ENCODE peak calls at places on chromosome 3, in four cellular contexts. Q, I, S and K are unnamed samples. For H3K4me1 and H3K27me3, the result is how much of the 10 kb centered on the place peaks cover.

GRCh38 chr3:197687570-197687969 is 49.1 kb downstream of the RUBCN start:
- DNase-seq in Q (no peak), I (no peak), S (no peak), K (no peak)

GRCh38 chr3:194871143-194871863 is 185.6 kb downstream of the FAM43A start:
- DNase-seq in Q (peak), I (no peak), S (peak), K (peak)

GRCh38 chr3:162978136-162978535 is 1481.5 kb downstream of the OTOL1 start:
- DNase-seq in Q (no peak), I (no peak), S (no peak), K (no peak)

GRCh38 chr3:22894877-22895276 is 308.2 kb upstream of the UBE2E2 start:
- DNase-seq in Q (no peak), I (no peak), S (no peak), K (no peak)

GRCh38 chr3:31041161-31041978 is 146.9 kb upstream of the GADL1 start:
- DNase-seq in Q (no peak), I (no peak), S (no peak), K (no peak)

GRCh38 chr3:10007126-10007782 is 19.0 kb upstream of the FANCD2 start:
- DNase-seq in Q (no peak), I (no peak), S (no peak), K (no peak)

GRCh38 chr3:15631426-15632211 is 30.1 kb downstream of the BTD start:
- DNase-seq in Q (no peak), I (no peak), S (no peak), K (no peak)

GRCh38 chr3:45413172-45413765 is 24.9 kb downstream of the LARS2 start:
- DNase-seq in Q (no peak), I (no peak), S (no peak), K (no peak)

GRCh38 chr3:98961161-98962155 is 60.0 kb upstream of the DCBLD2 start:
- DNase-seq in Q (no peak), I (no peak), S (no peak), K (no peak)

GRCh38 chr3:58356054-58356453 is 23.4 kb downstream of the PXK start:
- DNase-seq in Q (no peak), I (no peak), S (peak), K (no peak)

GRCh38 chr3:24156466-24156865 is 211.4 kb downstream of the NR1D2 start:
- DNase-seq in Q (no peak), I (no peak), S (no peak), K (no peak)

GRCh38 chr3:18424213-18424861 is 802 bp downstream of the SATB1 start:
- DNase-seq in Q (no peak), I (peak), S (peak), K (peak)

GRCh38 chr3:55750525-55750924 is 263.4 kb upstream of the WNT5A start:
- DNase-seq in Q (no peak), I (no peak), S (peak), K (peak)

GRCh38 chr3:25423780-25424179 is 4.3 kb upstream of the RARB start:
- DNase-seq in Q (no peak), I (no peak), S (no peak), K (no peak)

GRCh38 chr3:65914740-65915366 is 123.9 kb downstream of the MAGI1 start:
- DNase-seq in Q (no peak), I (no peak), S (no peak), K (no peak)

GRCh38 chr3:189712906-189713483 is 81.8 kb downstream of the TP63 start:
- DNase-seq in Q (no peak), I (no peak), S (no peak), K (no peak)

GRCh38 chr3:97910931-97911351 is 61.3 kb downstream of the RIOX2 start:
- DNase-seq in Q (no peak), I (no peak), S (no peak), K (no peak)

GRCh38 chr3:193971268-193971751 is 164.6 kb upstream of the HES1 start:
- DNase-seq in Q (peak), I (no peak), S (peak), K (no peak)

GRCh38 chr3:30294241-30294667 is 312.1 kb upstream of the TGFBR2 start:
- DNase-seq in Q (no peak), I (no peak), S (no peak), K (no peak)

GRCh38 chr3:157840513-157840912 is 265.7 kb downstream of the SHOX2 start:
- DNase-seq in Q (no peak), I (no peak), S (no peak), K (no peak)

GRCh38 chr3:135516143-135516542 is 449.4 kb upstream of the PPP2R3A start:
- DNase-seq in Q (no peak), I (no peak), S (no peak), K (no peak)

GRCh38 chr3:53030864-53031445 is 14.9 kb downstream of the SFMBT1 start:
- DNase-seq in Q (no peak), I (peak), S (no peak), K (no peak)

GRCh38 chr3:116190095-116190494 is 255.2 kb downstream of the LSAMP start:
- DNase-seq in Q (no peak), I (no peak), S (no peak), K (no peak)

GRCh38 chr3:139653582-139653981 is 24.2 kb downstream of the NMNAT3 start:
- DNase-seq in Q (no peak), I (no peak), S (no peak), K (no peak)

GRCh38 chr3:14550651-14551611 is 10.8 kb upstream of the GRIP2 start:
- DNase-seq in Q (no peak), I (no peak), S (no peak), K (no peak)

GRCh38 chr3:179513867-179514266 is 48.9 kb upstream of the ACTL6A start:
- DNase-seq in Q (no peak), I (no peak), S (no peak), K (no peak)
- H3K4me1 ChIP-seq in Q (under half), I (under half), S (under half), K (under half)

GRCh38 chr3:16887130-16887529 is 2.4 kb downstream of the PLCL2 start:
- DNase-seq in Q (no peak), I (no peak), S (no peak), K (no peak)
- H3K27ac ChIP-seq in Q (no peak), I (peak), S (no peak), K (no peak)

GRCh38 chr3:123423026-123423425 is 25.9 kb downstream of the ADCY5 start:
- DNase-seq in Q (no peak), I (no peak), S (no peak), K (no peak)
- H3K27me3 ChIP-seq in Q (under half), I (under half), S (under half), K (under half)

GRCh38 chr3:141052570-141053069 is 1.5 kb downstream of the SPSB4 start:
- DNase-seq in Q (no peak), I (no peak), S (no peak), K (no peak)

GRCh38 chr3:141050913-141051632 is at the start of gene SPSB4:
- DNase-seq in Q (no peak), I (no peak), S (peak), K (peak)

GRCh38 chr3:141050576-141050912 is 603 bp upstream of the SPSB4 start:
- DNase-seq in Q (no peak), I (no peak), S (no peak), K (no peak)

GRCh38 chr3:141049681-141050080 is 1.5 kb upstream of the SPSB4 start:
- DNase-seq in Q (no peak), I (no peak), S (no peak), K (no peak)

GRCh38 chr3:141051641-141052569 is 758 bp downstream of the SPSB4 start:
- DNase-seq in Q (no peak), I (no peak), S (no peak), K (no peak)
- H3K4me1 ChIP-seq in Q (under half), I (under half), S (under half), K (under half)

GRCh38 chr3:153215971-153216370 is 53.9 kb downstream of the RAP2B start:
- DNase-seq in Q (no peak), I (no peak), S (no peak), K (no peak)

GRCh38 chr3:153215497-153215896 is 53.5 kb downstream of the RAP2B start:
- DNase-seq in Q (no peak), I (no peak), S (no peak), K (no peak)

GRCh38 chr3:153210116-153210515 is 48.1 kb downstream of the RAP2B start:
- DNase-seq in Q (no peak), I (peak), S (no peak), K (no peak)

GRCh38 chr3:153209596-153209995 is 47.6 kb downstream of the RAP2B start:
- DNase-seq in Q (no peak), I (no peak), S (peak), K (peak)

GRCh38 chr3:153210660-153211059 is 48.6 kb downstream of the RAP2B start:
- DNase-seq in Q (no peak), I (no peak), S (no peak), K (no peak)
- H3K27ac ChIP-seq in Q (no peak), I (no peak), S (no peak), K (peak)

DNA sequence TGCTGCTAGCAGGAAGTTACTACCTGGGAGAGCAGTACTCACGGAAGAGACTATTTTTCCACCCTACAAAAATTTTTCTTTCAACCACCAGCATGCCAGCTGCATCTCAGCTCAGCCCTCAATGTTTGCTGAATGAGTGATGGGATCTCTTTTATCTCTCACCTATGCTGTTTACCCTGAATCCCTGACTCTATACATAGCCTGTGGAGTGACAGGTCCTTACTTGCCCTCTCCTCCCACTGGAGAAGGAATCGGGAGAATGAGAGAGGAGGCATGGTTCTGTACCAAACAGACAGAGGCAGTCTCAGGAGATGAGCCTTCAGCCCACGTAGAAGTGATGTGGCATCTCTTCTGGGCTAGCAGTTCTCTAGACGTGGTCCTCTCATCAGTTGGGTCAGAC is 6.7 kb upstream of the DGKG start:
- DNase-seq in Q (no peak), I (no peak), S (no peak), K (no peak)
- H3K27me3 ChIP-seq in Q (under half), I (under half), S (under half), K (under half)

GRCh38 chr3:105984837-105985236 is 116.0 kb upstream of the CBLB start:
- DNase-seq in Q (no peak), I (no peak), S (no peak), K (no peak)
- H3K4me1 ChIP-seq in Q (under half), I (under half), S (under half), K (under half)

GRCh38 chr3:127043731-127044510 is 61.0 kb downstream of the PLXNA1 start:
- DNase-seq in Q (no peak), I (no peak), S (peak), K (peak)
- H3K27ac ChIP-seq in Q (no peak), I (no peak), S (peak), K (peak)

DNA sequence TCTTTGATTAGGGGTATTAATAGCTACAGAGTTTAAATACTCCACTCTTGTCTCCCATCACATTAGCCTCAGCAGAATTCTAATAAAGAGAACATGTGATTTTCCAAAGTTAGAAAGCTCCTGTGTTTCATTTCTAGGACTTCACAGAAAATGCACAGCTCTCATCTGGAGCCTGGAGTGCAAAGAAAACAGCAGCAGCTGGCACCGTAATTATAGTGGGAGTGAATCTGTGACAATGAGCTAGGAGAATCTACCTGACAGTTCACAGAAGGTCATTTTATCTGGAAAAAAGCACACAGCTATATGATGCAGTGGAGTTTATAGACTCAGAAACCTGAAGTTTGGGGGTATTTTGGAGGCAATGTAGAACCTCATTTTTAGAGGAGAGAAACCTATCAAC is 5.4 kb upstream of the TRIM59 start:
- DNase-seq in Q (no peak), I (no peak), S (no peak), K (no peak)
- H3K27me3 ChIP-seq in Q (under half), I (under half), S (under half), K (under half)

DNA sequence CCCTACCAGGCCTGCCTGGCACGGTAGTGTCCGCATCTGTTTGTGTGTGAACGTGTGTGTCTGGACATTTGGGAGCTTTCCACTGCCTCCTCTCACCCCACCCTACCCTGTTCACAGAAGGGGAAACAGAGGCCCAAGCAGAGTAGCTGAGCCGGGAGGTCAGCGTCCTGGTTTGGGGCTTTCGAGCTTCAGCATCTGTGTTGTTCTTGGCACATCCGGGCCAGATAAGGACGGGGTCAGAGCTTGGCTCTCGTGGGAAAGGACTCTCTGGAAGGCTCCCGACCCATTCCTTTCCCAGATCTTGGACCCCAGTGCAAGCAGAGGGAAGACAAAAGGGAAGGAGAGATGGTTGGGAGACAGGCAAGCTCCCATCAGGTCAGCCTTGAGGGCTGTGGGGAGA is 6.3 kb upstream of the PTH1R start:
- DNase-seq in Q (no peak), I (no peak), S (no peak), K (no peak)
- H3K4me1 ChIP-seq in Q (under half), I (under half), S (under half), K (under half)